ENCODE peak calls at places on chromosomes 5 and 9, in four cellular contexts. D is H1, Z is K562, W is GM12878. O is an unnamed sample.

GRCh38 chr5:157864067-157864466 is 5.1 kb upstream of the CLINT1 start:
- DNase-seq in D (peak), Z (no peak), W (no peak), O (no peak)

GRCh38 chr5:76874088-76874581 is 24.3 kb downstream of the S100Z start:
- DNase-seq in D (no peak), Z (peak), W (peak), O (no peak)

GRCh38 chr5:173855162-173855994 is 32.8 kb upstream of the CPEB4 start:
- DNase-seq in D (no peak), Z (peak), W (no peak), O (no peak)

GRCh38 chr9:136268318-136268717 is 22.7 kb upstream of the QSOX2 start:
- DNase-seq in D (no peak), Z (peak), W (no peak), O (peak)

GRCh38 chr9:130664191-130665028 is at the start of gene PRDM12:
- DNase-seq in D (no peak), Z (no peak), W (no peak), O (no peak)

GRCh38 chr5:56607074-56607473 is 208.3 kb upstream of the MAP3K1 start:
- DNase-seq in D (no peak), Z (no peak), W (no peak), O (no peak)

GRCh38 chr5:144003636-144004035 is 166.8 kb downstream of the YIPF5 start:
- DNase-seq in D (no peak), Z (no peak), W (no peak), O (no peak)

GRCh38 chr9:37026085-37026935 is 7.8 kb downstream of the PAX5 start:
- DNase-seq in D (no peak), Z (no peak), W (no peak), O (no peak)

GRCh38 chr5:150674376-150674821 is 13.3 kb downstream of the MYOZ3 start:
- DNase-seq in D (no peak), Z (no peak), W (no peak), O (no peak)

GRCh38 chr5:93595420-93596136 is 12.6 kb downstream of the NR2F1 start:
- DNase-seq in D (no peak), Z (no peak), W (no peak), O (no peak)

DNA sequence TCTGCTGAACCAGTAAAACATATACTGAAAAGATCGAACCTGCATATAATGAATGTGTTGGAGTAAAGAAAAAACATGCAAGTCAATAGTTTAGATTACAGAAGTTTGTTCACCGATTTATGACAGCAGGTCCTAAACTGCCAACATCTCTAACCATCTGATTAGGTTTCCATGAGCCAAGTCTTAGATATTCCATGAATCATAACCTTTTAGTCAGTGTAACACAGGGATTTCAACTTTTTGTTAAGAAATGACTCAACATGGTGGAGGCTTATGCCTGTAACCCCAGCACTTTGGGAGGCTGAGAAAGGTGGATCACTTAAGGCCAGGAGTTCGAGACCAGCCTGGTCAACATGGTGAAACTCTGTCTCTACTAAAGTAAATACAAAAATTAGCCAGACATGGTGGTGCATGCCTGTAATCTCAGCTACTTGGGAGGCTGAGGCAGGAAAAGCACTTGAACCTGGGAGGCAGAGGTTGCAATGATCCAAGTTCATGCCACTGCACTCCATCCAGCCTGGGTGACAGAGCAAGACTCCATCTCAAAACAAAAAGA is 38.7 kb downstream of the APC start:
- DNase-seq in D (no peak), Z (no peak), W (no peak), O (no peak)
- TF ChIP-seq HDAC2 in D (no peak), Z (no peak), W (no peak), O (no peak)

GRCh38 chr9:79667716-79668458 is 96.1 kb downstream of the TLE4 start:
- DNase-seq in D (no peak), Z (no peak), W (no peak), O (peak)
- TF ChIP-seq SP1 in D (no peak), Z (no peak), W (no peak), O (no peak)

DNA sequence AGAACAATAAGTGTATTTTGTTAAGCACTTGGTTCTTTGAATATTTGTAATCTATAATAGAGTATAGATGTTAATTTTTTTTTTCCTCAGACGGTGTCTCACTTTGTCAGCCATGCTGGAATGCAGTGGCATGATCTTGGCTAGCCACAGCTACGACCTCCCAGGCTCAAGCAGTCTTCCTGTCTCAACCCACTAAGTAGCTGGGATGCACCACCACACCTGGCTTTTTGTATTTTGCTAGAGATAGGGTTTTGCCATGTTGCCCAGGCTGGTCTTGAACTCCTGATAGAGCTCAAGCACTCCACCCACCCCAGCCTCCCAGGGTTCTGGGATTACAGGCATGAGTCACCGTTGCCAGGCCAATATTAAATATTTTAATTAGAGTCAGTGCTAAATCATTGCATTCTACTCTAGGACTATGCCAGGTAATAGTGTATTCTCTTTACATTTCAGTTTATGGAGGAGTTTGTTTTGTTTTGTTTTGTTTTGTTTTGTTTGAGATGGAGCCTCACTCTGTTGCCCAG is 41.4 kb downstream of the UBE2R2 start:
- DNase-seq in D (no peak), Z (no peak), W (no peak), O (no peak)
- TF ChIP-seq HDAC2 in D (no peak), Z (no peak), W (no peak), O (no peak)

GRCh38 chr9:115786321-115786720 is 367.3 kb upstream of the PAPPA start:
- DNase-seq in D (no peak), Z (no peak), W (no peak), O (no peak)
- TF ChIP-seq SP1 in D (no peak), Z (no peak), W (no peak), O (no peak)

DNA sequence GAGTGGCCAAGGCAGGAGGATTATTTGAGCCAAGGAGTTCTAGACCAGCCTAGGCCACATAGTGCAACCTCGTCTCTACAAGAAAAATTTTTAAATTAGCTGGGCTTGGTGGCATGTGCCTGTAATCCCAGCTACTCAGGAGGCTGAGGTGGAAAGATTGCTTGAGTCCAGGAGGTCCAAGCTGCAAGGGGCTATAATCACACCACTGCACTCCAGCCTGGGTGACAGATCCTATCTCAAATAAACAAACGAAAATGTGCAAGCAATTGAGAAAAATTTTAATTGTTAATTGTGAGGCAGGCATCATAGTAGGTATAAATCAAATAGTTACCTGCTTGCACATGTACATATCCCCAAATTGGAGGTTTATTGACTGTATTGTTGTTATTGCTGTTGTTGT is 15.3 kb downstream of the ALDH7A1 start:
- DNase-seq in D (no peak), Z (no peak), W (no peak), O (no peak)
- TF ChIP-seq HDAC2 in D (no peak), Z (no peak), W (no peak), O (no peak)

GRCh38 chr5:594241-594860 is 17.8 kb upstream of the CEP72 start:
- DNase-seq in D (no peak), Z (no peak), W (no peak), O (no peak)
- TF ChIP-seq SP1 in D (no peak), Z (no peak), W (no peak), O (no peak)

GRCh38 chr5:13478831-13479465 is 465.5 kb downstream of the DNAH5 start:
- DNase-seq in D (peak), Z (peak), W (no peak), O (peak)

GRCh38 chr5:13480834-13481233 is 463.7 kb downstream of the DNAH5 start:
- DNase-seq in D (no peak), Z (no peak), W (no peak), O (no peak)

GRCh38 chr5:13472834-13473233 is 471.7 kb downstream of the DNAH5 start:
- DNase-seq in D (no peak), Z (no peak), W (no peak), O (no peak)

GRCh38 chr5:13477118-13477737 is 467.3 kb downstream of the DNAH5 start:
- DNase-seq in D (no peak), Z (no peak), W (no peak), O (no peak)
- TF ChIP-seq HDAC2 in D (no peak), Z (no peak), W (no peak), O (no peak)

O was measured in HepG2.